ENCODE peak calls at places on chromosomes 4 and X, in five cellular contexts. P, E, O, W and G are unnamed samples.

GRCh38 chrX:48002929-48003328 is 860 bp downstream of the ZNF182 start:
- DNase-seq in E (no peak), P (no peak), O (no peak), W (no peak), G (no peak)

GRCh38 chr4:128859887-128860774 is 50.6 kb downstream of the JADE1 start:
- DNase-seq in E (no peak), W (no peak), P (no peak), O (no peak), G (no peak)

GRCh38 chrX:71533850-71534515 is 1.1 kb downstream of the OGT start:
- DNase-seq in W (peak), E (peak), O (peak), P (peak), G (peak)

GRCh38 chrX:44244008-44244407 is 99.5 kb downstream of the EFHC2 start:
- DNase-seq in E (no peak), P (no peak), W (no peak), O (no peak), G (no peak)

GRCh38 chrX:65745992-65746391 is 78.5 kb downstream of the MSN start:
- DNase-seq in W (no peak), O (peak), E (no peak), P (no peak), G (no peak)

GRCh38 chr4:151581575-151581974 is 172.6 kb downstream of the FHIP1A start:
- DNase-seq in E (no peak), O (no peak), W (no peak), P (no peak), G (no peak)

GRCh38 chrX:137441711-137442110 is 124.2 kb upstream of the ZIC3 start:
- DNase-seq in P (no peak), E (no peak), W (no peak), O (no peak), G (no peak)

GRCh38 chr4:138553001-138553845 is 311.1 kb upstream of the SLC7A11 start:
- DNase-seq in E (no peak), P (no peak), O (no peak), W (no peak), G (peak)

GRCh38 chrX:13791559-13791958 is 25.3 kb downstream of the GPM6B start:
- DNase-seq in P (no peak), W (peak), O (no peak), E (no peak), G (no peak)

GRCh38 chr4:187387709-187388108 is 607.9 kb upstream of the ZFP42 start:
- DNase-seq in E (no peak), W (no peak), P (no peak), O (no peak), G (no peak)

GRCh38 chr4:55819634-55820033 is at the start of gene EXOC1L:
- DNase-seq in E (no peak), O (peak), P (no peak), W (no peak), G (no peak)

GRCh38 chrX:17692709-17693346 is 44.5 kb upstream of the SCML1 start:
- DNase-seq in O (peak), W (no peak), E (peak), P (no peak), G (no peak)